ENCODE peak calls at places on chromosome 12, in five cellular contexts. D is adrenal gland, E is colonic mucosa, X is HCT116, W is small intestine. J is an unnamed sample.

GRCh38 chr12:27999970-28000369 is 27.4 kb upstream of the PTHLH start:
- DNase-seq in D (no peak), E (no peak), X (no peak), W (no peak), J (no peak)

GRCh38 chr12:72293701-72294100 is 21.5 kb downstream of the TRHDE start:
- DNase-seq in D (no peak), E (no peak), X (no peak), W (no peak), J (no peak)

GRCh38 chr12:121530600-121531355 is 50.0 kb downstream of the KDM2B start:
- DNase-seq in D (no peak), E (peak; percentile 57), X (no peak), W (peak; percentile 25), J (peak; percentile 69)

GRCh38 chr12:14873440-14874185 is 12.0 kb downstream of the MGP start:
- DNase-seq in D (no peak), E (no peak), X (no peak), W (no peak), J (no peak)

GRCh38 chr12:110860833-110861291 is 14.1 kb downstream of the CCDC63 start:
- DNase-seq in D (no peak), E (no peak), X (no peak), W (no peak), J (no peak)

GRCh38 chr12:52543985-52544888 is 8.7 kb downstream of the KRT71 start:
- DNase-seq in D (peak; percentile 23), E (no peak), X (no peak), W (no peak), J (no peak)

GRCh38 chr12:6772729-6773661 is 675 bp downstream of the LAG3 start:
- DNase-seq in D (no peak), E (no peak), X (no peak), W (no peak), J (no peak)

GRCh38 chr12:30846776-30847175 is 79.8 kb upstream of the TSPAN11 start:
- DNase-seq in D (no peak), E (no peak), X (no peak), W (no peak), J (no peak)

GRCh38 chr12:118060301-118061010 is 523 bp downstream of the WSB2 start:
- DNase-seq in D (peak; percentile 66), E (peak; percentile 63), X (no peak), W (peak; percentile 59), J (peak; percentile 69)

GRCh38 chr12:15322164-15323054 is at the start of gene PTPRO:
- DNase-seq in D (peak; percentile 18), E (no peak), X (no peak), W (no peak), J (no peak)

GRCh38 chr12:95413576-95413975 is 60.4 kb upstream of the METAP2 start:
- DNase-seq in D (no peak), E (no peak), X (no peak), W (no peak), J (no peak)

GRCh38 chr12:66620703-66621102 is 58.2 kb downstream of the GRIP1 start:
- DNase-seq in D (no peak), E (no peak), X (no peak), W (no peak), J (no peak)

GRCh38 chr12:93568091-93568490 is 4.4 kb upstream of the SOCS2 start:
- DNase-seq in D (no peak), E (no peak), X (no peak), W (no peak), J (no peak)

GRCh38 chr12:110304061-110304551 is 23.1 kb downstream of the ATP2A2 start:
- DNase-seq in D (no peak), E (no peak), X (no peak), W (no peak), J (no peak)

GRCh38 chr12:6089041-6089823 is 35.2 kb downstream of the VWF start:
- DNase-seq in D (no peak), E (no peak), X (peak; percentile 77), W (peak; percentile 72), J (peak; percentile 22)

GRCh38 chr12:14193623-14194022 is 171.9 kb upstream of the ATF7IP start:
- DNase-seq in D (no peak), E (no peak), X (no peak), W (no peak), J (no peak)

GRCh38 chr12:27436029-27436428 is 10.5 kb upstream of the SMCO2 start:
- DNase-seq in D (no peak), E (no peak), X (no peak), W (no peak), J (no peak)

GRCh38 chr12:9883175-9883574 is 1.9 kb downstream of the KLRF2 start:
- DNase-seq in D (no peak), E (no peak), X (no peak), W (no peak), J (no peak)

GRCh38 chr12:34287986-34288962 is 266.0 kb downstream of the ALG10 start:
- DNase-seq in D (no peak), E (no peak), X (no peak), W (no peak), J (peak; percentile 1)

GRCh38 chr12:67382206-67382871 is 113.2 kb downstream of the CAND1 start:
- DNase-seq in D (no peak), E (no peak), X (no peak), W (no peak), J (no peak)

GRCh38 chr12:64452559-64453329 is 824 bp downstream of the TBK1 start:
- DNase-seq in D (no peak), E (peak; percentile 49), X (peak; percentile 52), W (peak; percentile 92), J (peak; percentile 9)

GRCh38 chr12:98894412-98895085 is 249.5 kb downstream of the APAF1 start:
- DNase-seq in D (peak; percentile 26), E (no peak), X (no peak), W (no peak), J (no peak)

GRCh38 chr12:98893126-98893525 is 248.0 kb downstream of the APAF1 start:
- DNase-seq in D (no peak), E (no peak), X (no peak), W (no peak), J (no peak)

GRCh38 chr12:98896938-98897337 is 251.8 kb downstream of the APAF1 start:
- DNase-seq in D (no peak), E (no peak), X (no peak), W (no peak), J (no peak)

GRCh38 chr12:98893601-98894411 is 248.7 kb downstream of the APAF1 start:
- DNase-seq in D (no peak), E (no peak), X (no peak), W (no peak), J (no peak)

DNA sequence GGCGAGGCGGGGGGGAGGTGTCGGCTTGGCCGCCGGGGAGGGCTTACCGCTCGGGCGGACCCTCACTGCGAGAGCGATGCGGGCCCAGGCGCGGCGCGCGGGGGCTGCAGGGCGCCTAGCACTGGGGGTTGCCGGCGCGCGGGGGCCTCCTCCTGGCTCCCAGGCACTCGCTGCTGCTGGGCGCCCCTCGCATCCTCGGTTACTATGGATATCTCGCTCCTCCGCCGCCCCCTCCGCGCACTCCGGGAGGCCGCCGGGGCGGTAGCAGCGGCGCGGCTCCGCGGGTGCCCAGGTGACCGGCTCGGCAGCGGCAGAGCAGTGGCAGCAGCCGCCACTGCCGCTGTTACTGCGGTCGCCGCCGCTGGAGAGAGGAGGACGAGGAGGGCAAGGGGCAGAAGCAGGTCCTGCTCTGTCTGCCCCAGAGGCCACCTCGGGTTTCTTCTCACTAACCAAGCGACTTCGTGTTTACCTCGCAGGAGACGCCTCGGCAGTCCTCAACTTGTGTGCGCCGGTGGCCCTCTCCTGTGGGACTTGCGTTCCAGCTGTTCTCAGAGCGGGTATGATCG is 250.1 kb downstream of the APAF1 start:
- DNase-seq in D (peak; percentile 33), E (no peak), X (no peak), W (no peak), J (no peak)
- H3K27me3 ChIP-seq in D (peaks cover 7% of the 10 kb centered on the region), E (peaks cover 29% of the 10 kb centered on the region), X (peaks cover 23% of the 10 kb centered on the region), W (peaks cover 16% of the 10 kb centered on the region), J (peaks cover 69% of the 10 kb centered on the region)

GRCh38 chr12:124422142-124422569 is 127.3 kb downstream of the RFLNA start:
- DNase-seq in D (no peak), E (peak; percentile 82), X (no peak), W (peak; percentile 81), J (peak; percentile 77)

GRCh38 chr12:124420972-124421674 is 126.2 kb downstream of the RFLNA start:
- DNase-seq in D (no peak), E (no peak), X (no peak), W (no peak), J (no peak)

GRCh38 chr12:124419292-124420040 is 124.6 kb downstream of the RFLNA start:
- DNase-seq in D (no peak), E (no peak), X (no peak), W (no peak), J (no peak)

GRCh38 chr12:124418791-124419190 is 123.9 kb downstream of the RFLNA start:
- DNase-seq in D (no peak), E (no peak), X (no peak), W (no peak), J (no peak)

GRCh38 chr12:124420041-124420765 is 125.3 kb downstream of the RFLNA start:
- DNase-seq in D (no peak), E (no peak), X (no peak), W (no peak), J (no peak)
- H3K27me3 ChIP-seq in D (no peaks in the 10 kb centered on the region), E (no peaks in the 10 kb centered on the region), X (no peaks in the 10 kb centered on the region), W (no peaks in the 10 kb centered on the region), J (no peaks in the 10 kb centered on the region)

DNA sequence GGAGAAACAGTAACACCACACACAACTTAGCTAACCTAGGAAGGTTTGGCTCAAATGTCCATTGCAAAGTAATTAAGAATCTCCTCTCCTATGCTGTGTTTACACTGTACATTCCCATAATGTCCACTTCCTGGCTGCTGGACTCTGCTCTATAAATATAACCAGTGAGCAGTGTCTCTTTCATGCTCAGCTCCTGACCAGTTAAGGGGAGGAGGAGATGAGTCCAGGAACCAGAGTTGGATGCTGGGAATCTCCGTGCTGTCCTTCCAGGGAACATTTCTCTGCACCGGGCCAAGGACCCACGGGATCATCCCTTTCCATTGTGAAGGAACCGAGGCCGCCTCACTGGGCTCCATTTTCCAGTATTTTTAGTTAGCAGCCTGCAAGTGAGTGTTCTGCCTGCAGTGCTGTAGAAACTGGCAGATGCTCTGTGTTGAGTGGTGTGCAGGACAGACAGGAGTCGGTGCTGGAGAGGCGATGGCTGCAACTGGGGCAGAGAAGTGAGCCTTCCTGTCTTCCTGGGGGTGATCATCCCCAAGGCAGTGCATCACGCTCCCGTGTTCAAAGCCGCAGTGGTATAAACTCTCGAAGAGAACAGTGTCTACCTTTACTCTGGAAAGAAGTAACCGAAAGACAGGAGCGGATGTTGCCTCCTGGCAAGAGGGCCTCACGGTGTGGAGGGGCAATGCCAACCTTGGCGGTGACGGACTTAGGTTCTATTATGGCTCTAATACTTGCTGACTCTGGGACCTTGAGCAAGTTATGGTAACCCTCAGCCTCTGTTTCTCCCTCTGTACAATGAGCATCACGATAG is 195.5 kb downstream of the CACNA1C start:
- DNase-seq in D (no peak), E (no peak), X (no peak), W (no peak), J (peak; percentile 23)
- H3K27me3 ChIP-seq in D (no peaks in the 10 kb centered on the region), E (no peaks in the 10 kb centered on the region), X (no peaks in the 10 kb centered on the region), W (no peaks in the 10 kb centered on the region), J (no peaks in the 10 kb centered on the region)

GRCh38 chr12:57766464-57767311 is at the start of gene CYP27B1:
- DNase-seq in D (no peak), E (no peak), X (no peak), W (no peak), J (no peak)

GRCh38 chr12:57769594-57769993 is 2.3 kb downstream of the METTL1 start:
- DNase-seq in D (no peak), E (no peak), X (no peak), W (no peak), J (no peak)

GRCh38 chr12:57765698-57766463 is 997 bp downstream of the CYP27B1 start:
- DNase-seq in D (no peak), E (no peak), X (no peak), W (no peak), J (no peak)

GRCh38 chr12:57767317-57767716 is 439 bp upstream of the CYP27B1 start:
- DNase-seq in D (no peak), E (no peak), X (no peak), W (no peak), J (no peak)

GRCh38 chr12:57767876-57768275 is 998 bp upstream of the CYP27B1 start:
- DNase-seq in D (no peak), E (no peak), X (no peak), W (no peak), J (no peak)
- H3K27me3 ChIP-seq in D (no peaks in the 10 kb centered on the region), E (peaks cover 25% of the 10 kb centered on the region), X (no peaks in the 10 kb centered on the region), W (peaks cover 3% of the 10 kb centered on the region), J (peaks cover 43% of the 10 kb centered on the region)

J was measured in transverse colon.